ENCODE peak calls at places on chromosomes 3 and 15, in eight cellular contexts. G, A, W, Q, P, R, I and U are unnamed samples.

GRCh38 chr3:14520967-14521366 is 19.2 kb downstream of the GRIP2 start:
- DNase-seq in W (no peak), P (peak), A (no peak), I (no peak), Q (no peak), R (no peak), G (no peak), U (no peak)

GRCh38 chr15:82849556-82850241 is 40.3 kb downstream of the WHAMM start:
- DNase-seq in R (peak), Q (peak), A (peak), W (peak), I (peak), P (peak), G (peak), U (peak)

GRCh38 chr3:126293370-126294082 is 63.7 kb downstream of the KLF15 start:
- DNase-seq in G (no peak), W (no peak), I (no peak), P (no peak), R (no peak), Q (no peak), A (no peak), U (no peak)

GRCh38 chr15:25596644-25597562 is 158.1 kb upstream of the UBE3A start:
- DNase-seq in I (no peak), A (no peak), G (no peak), Q (no peak), R (peak), P (no peak), W (no peak), U (no peak)

GRCh38 chr15:49492151-49492550 is 69.1 kb downstream of the FGF7 start:
- DNase-seq in Q (no peak), G (no peak), I (no peak), A (no peak), P (no peak), R (no peak), W (no peak), U (no peak)

GRCh38 chr3:195086885-195087284 is 184.1 kb downstream of the XXYLT1 start:
- DNase-seq in W (no peak), P (peak), I (peak), A (no peak), Q (no peak), R (no peak), G (no peak), U (no peak)

GRCh38 chr15:43872416-43873020 is 45.7 kb downstream of the WDR76 start:
- DNase-seq in I (peak), A (peak), P (no peak), G (no peak), W (peak), Q (peak), R (peak), U (no peak)

GRCh38 chr3:113441051-113441770 is at the start of gene CFAP44:
- DNase-seq in G (peak), P (peak), A (peak), R (peak), W (no peak), Q (peak), I (peak), U (no peak)

GRCh38 chr3:188901671-188902331 is 270.0 kb upstream of the TPRG1 start:
- DNase-seq in W (no peak), R (no peak), P (no peak), I (no peak), Q (no peak), A (no peak), G (no peak), U (no peak)

GRCh38 chr3:49723301-49723630 is 485 bp downstream of the GMPPB start:
- DNase-seq in R (peak), Q (peak), P (peak), G (peak), W (peak), A (peak), I (peak), U (no peak)

GRCh38 chr3:60192297-60193114 is 1058.7 kb downstream of the FHIT start:
- DNase-seq in Q (no peak), G (no peak), P (no peak), A (no peak), R (no peak), I (no peak), W (no peak), U (no peak)

GRCh38 chr3:179671709-179672337 is 19.0 kb downstream of the USP13 start:
- DNase-seq in Q (no peak), I (no peak), P (no peak), A (peak), W (no peak), R (no peak), G (no peak), U (no peak)

GRCh38 chr15:97961067-97961954 is 808 bp downstream of the ARRDC4 start:
- DNase-seq in P (peak), Q (peak), R (peak), I (peak), G (no peak), W (peak), A (peak), U (no peak)

GRCh38 chr3:60755094-60755493 is 496.2 kb downstream of the FHIT start:
- DNase-seq in R (no peak), Q (peak), W (peak), I (peak), G (no peak), A (no peak), P (no peak), U (no peak)

GRCh38 chr15:66743703-66744536 is 41.9 kb downstream of the SMAD6 start:
- DNase-seq in W (no peak), A (no peak), Q (no peak), I (no peak), P (no peak), R (no peak), G (no peak), U (no peak)

GRCh38 chr3:24460974-24461373 is 33.7 kb downstream of the THRB start:
- DNase-seq in I (no peak), W (no peak), A (no peak), Q (no peak), P (no peak), R (no peak), G (no peak), U (no peak)

GRCh38 chr3:4067893-4068292 is 235.3 kb upstream of the SETMAR start:
- DNase-seq in P (no peak), W (no peak), A (no peak), I (no peak), Q (no peak), G (no peak), R (no peak), U (no peak)

GRCh38 chr15:88401972-88402656 is 65.1 kb downstream of the MRPL46 start:
- DNase-seq in R (no peak), I (peak), Q (peak), G (no peak), P (no peak), W (no peak), A (peak), U (no peak)

GRCh38 chr3:128307781-128308469 is 154.6 kb downstream of the EEFSEC start:
- DNase-seq in P (no peak), Q (no peak), G (no peak), I (no peak), A (peak), R (no peak), W (no peak), U (no peak)

GRCh38 chr3:46113608-46114007 is 86.3 kb upstream of the XCR1 start:
- DNase-seq in R (peak), W (no peak), G (no peak), P (no peak), A (no peak), Q (no peak), I (no peak), U (no peak)

GRCh38 chr15:70348581-70349344 is 251.0 kb upstream of the TLE3 start:
- DNase-seq in W (peak), P (no peak), I (no peak), G (no peak), R (no peak), A (no peak), Q (peak), U (no peak)

GRCh38 chr15:39286706-39287105 is 294.2 kb upstream of the THBS1 start:
- DNase-seq in P (no peak), A (no peak), R (no peak), I (no peak), W (peak), Q (no peak), G (no peak), U (no peak)

GRCh38 chr15:52100807-52101206 is 11.8 kb downstream of the BCL2L10 start:
- DNase-seq in R (no peak), I (no peak), W (peak), G (no peak), Q (peak), A (peak), P (peak), U (no peak)

GRCh38 chr3:169891886-169892285 is 19.5 kb upstream of the SAMD7 start:
- DNase-seq in G (no peak), A (no peak), R (no peak), W (peak), I (no peak), P (no peak), Q (no peak), U (no peak)

GRCh38 chr15:35078221-35078915 is 6.7 kb downstream of the NANOGP8 start:
- DNase-seq in Q (peak), I (peak), A (peak), W (peak), G (peak), R (peak), P (no peak), U (peak)

GRCh38 chr3:69872783-69873378 is 126.7 kb upstream of the SAMMSON start:
- DNase-seq in G (no peak), R (no peak), Q (no peak), P (no peak), I (no peak), A (no peak), W (no peak), U (no peak)